ENCODE peak calls at places on chromosome 22, in six cellular contexts. A is stomach, W is transverse colon, N is ovary, K is body of pancreas, Y is HepG2. C is an unnamed sample.
A peak's percentile ranks its signal among the peaks of the same experiment; 100 is the strongest.

GRCh38 chr22:22721681-22722309 is 77.4 kb downstream of the GGTLC2 start:
- DNase-seq in A (no peak), W (no peak), N (peak; percentile 63), K (no peak), Y (no peak), C (no peak)

GRCh38 chr22:44192098-44192810 is 11.5 kb downstream of the PARVG start:
- DNase-seq in A (no peak), W (no peak), N (peak; percentile 18), K (no peak), Y (no peak), C (peak; percentile 72)

GRCh38 chr22:22047776-22048175 is 65.2 kb upstream of the TOP3B start:
- DNase-seq in A (no peak), W (no peak), N (no peak), K (no peak), Y (no peak), C (no peak)

GRCh38 chr22:50656122-50657070 is 16.2 kb upstream of the SHANK3 start:
- DNase-seq in A (no peak), W (no peak), N (no peak), K (no peak), Y (peak; percentile 58), C (no peak)

GRCh38 chr22:50540352-50540751 is 5.3 kb upstream of the KLHDC7B start:
- DNase-seq in A (no peak), W (no peak), N (no peak), K (no peak), Y (no peak), C (no peak)

GRCh38 chr22:48104786-48105185 is 1342.3 kb downstream of the TBC1D22A start:
- DNase-seq in A (peak; percentile 9), W (no peak), N (no peak), K (no peak), Y (no peak), C (peak; percentile 50)

GRCh38 chr22:43928418-43929307 is 5.1 kb downstream of the PNPLA3 start:
- DNase-seq in A (no peak), W (no peak), N (no peak), K (no peak), Y (no peak), C (no peak)

GRCh38 chr22:48592066-48592345 is 1235.7 kb downstream of the BRD1 start:
- DNase-seq in A (no peak), W (no peak), N (no peak), K (no peak), Y (no peak), C (no peak)

GRCh38 chr22:25709758-25710157 is 32.2 kb upstream of the MYO18B start:
- DNase-seq in A (no peak), W (no peak), N (no peak), K (no peak), Y (no peak), C (no peak)

GRCh38 chr22:43782448-43782847 is 29.7 kb downstream of the EFCAB6 start:
- DNase-seq in A (no peak), W (no peak), N (no peak), K (no peak), Y (no peak), C (no peak)

GRCh38 chr22:42807185-42807584 is 49.9 kb downstream of the ARFGAP3 start:
- DNase-seq in A (no peak), W (no peak), N (no peak), K (peak; percentile 7), Y (no peak), C (peak; percentile 68)

GRCh38 chr22:25777870-25778269 is 35.9 kb downstream of the MYO18B start:
- DNase-seq in A (no peak), W (no peak), N (no peak), K (no peak), Y (peak; percentile 41), C (no peak)

GRCh38 chr22:33073989-33074391 is 15.8 kb upstream of the SYN3 start:
- DNase-seq in A (no peak), W (no peak), N (no peak), K (no peak), Y (no peak), C (no peak)

GRCh38 chr22:50506611-50507420 is 686 bp downstream of the LMF2 start:
- DNase-seq in A (no peak), W (no peak), N (peak; percentile 70), K (peak; percentile 66), Y (no peak), C (no peak)

GRCh38 chr22:49295465-49295743 is 532.3 kb downstream of the BRD1 start:
- DNase-seq in A (peak; percentile 8), W (no peak), N (no peak), K (no peak), Y (no peak), C (peak; percentile 61)

GRCh38 chr22:42500164-42500835 is 19.3 kb downstream of the RRP7A start:
- DNase-seq in A (peak; percentile 89), W (peak; percentile 92), N (peak; percentile 95), K (peak; percentile 90), Y (no peak), C (peak; percentile 95)

GRCh38 chr22:23240639-23241389 is 60.5 kb downstream of the BCR start:
- DNase-seq in A (peak; percentile 31), W (no peak), N (no peak), K (no peak), Y (no peak), C (no peak)

GRCh38 chr22:44295406-44295805 is 17.3 kb downstream of the SHISAL1 start:
- DNase-seq in A (no peak), W (no peak), N (no peak), K (no peak), Y (no peak), C (no peak)

GRCh38 chr22:49966716-49967332 is 6.3 kb downstream of the PIM3 start:
- DNase-seq in A (peak; percentile 66), W (peak; percentile 51), N (peak; percentile 55), K (peak; percentile 38), Y (peak; percentile 80), C (peak; percentile 52)

GRCh38 chr22:32985899-32986772 is 72.0 kb downstream of the SYN3 start:
- DNase-seq in A (peak; percentile 58), W (peak; percentile 67), N (peak; percentile 69), K (peak; percentile 64), Y (peak; percentile 70), C (peak; percentile 81)

GRCh38 chr22:23574371-23574811 is 5.7 kb downstream of the IGLL1 start:
- DNase-seq in A (no peak), W (no peak), N (no peak), K (no peak), Y (no peak), C (no peak)

GRCh38 chr22:32823024-32823730 is 21.7 kb downstream of the TIMP3 start:
- DNase-seq in A (peak; percentile 53), W (peak; percentile 45), N (no peak), K (peak; percentile 43), Y (peak; percentile 62), C (no peak)

GRCh38 chr22:17217179-17217578 is 2.1 kb downstream of the ADA2 start:
- DNase-seq in A (no peak), W (no peak), N (no peak), K (no peak), Y (no peak), C (no peak)

GRCh38 chr22:50045211-50046018 is 12.7 kb downstream of the TTLL8 start:
- DNase-seq in A (no peak), W (no peak), N (no peak), K (no peak), Y (no peak), C (no peak)

GRCh38 chr22:49788492-49788891 is 39.2 kb downstream of the BRD1 start:
- DNase-seq in A (peak; percentile 44), W (peak; percentile 56), N (peak; percentile 39), K (no peak), Y (no peak), C (peak; percentile 92)

GRCh38 chr22:24951942-24952836 is at the start of gene KIAA1671:
- DNase-seq in A (peak; percentile 91), W (peak; percentile 91), N (peak; percentile 94), K (peak; percentile 91), Y (peak; percentile 86), C (peak; percentile 94)

DNA sequence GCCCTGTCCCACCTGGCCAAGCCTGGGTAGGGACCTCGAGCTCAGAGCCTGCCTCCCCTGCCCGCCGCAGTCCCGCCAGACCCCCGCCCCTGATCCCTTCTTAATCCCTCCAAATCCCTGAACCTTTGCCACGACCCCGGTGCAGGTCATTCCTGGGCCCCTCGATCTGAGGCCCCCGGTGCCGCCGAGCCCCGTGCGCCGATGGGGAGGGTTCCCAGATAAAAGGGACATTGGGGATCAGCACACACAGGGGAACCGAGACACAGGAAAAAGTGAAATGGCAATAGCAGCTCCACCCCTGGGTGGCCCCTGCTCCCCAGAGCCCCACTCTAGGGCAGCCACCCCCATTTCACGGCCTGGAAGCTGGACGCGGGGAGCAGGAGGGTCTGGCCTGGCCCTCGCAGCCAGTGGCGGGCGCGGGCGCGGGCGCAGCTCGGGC is 1.3 kb upstream of the WNT7B start:
- DNase-seq in A (no peak), W (no peak), N (no peak), K (no peak), Y (no peak), C (no peak)
- H3K4me3 ChIP-seq in A (peak overlapping the region; percentile 72), W (no peak overlapping the region), N (peak overlapping the region; percentile 45), K (no peak overlapping the region), Y (no peak overlapping the region), C (no peak overlapping the region)

GRCh38 chr22:27255580-27255979 is 546.0 kb downstream of the MN1 start:
- DNase-seq in A (no peak), W (no peak), N (no peak), K (no peak), Y (no peak), C (no peak)

GRCh38 chr22:27258773-27259172 is 542.8 kb downstream of the MN1 start:
- DNase-seq in A (no peak), W (no peak), N (no peak), K (no peak), Y (no peak), C (no peak)

GRCh38 chr22:27259390-27259789 is 542.2 kb downstream of the MN1 start:
- DNase-seq in A (no peak), W (no peak), N (no peak), K (no peak), Y (no peak), C (no peak)

GRCh38 chr22:27260087-27260730 is 541.3 kb downstream of the MN1 start:
- DNase-seq in A (no peak), W (no peak), N (no peak), K (no peak), Y (no peak), C (no peak)

DNA sequence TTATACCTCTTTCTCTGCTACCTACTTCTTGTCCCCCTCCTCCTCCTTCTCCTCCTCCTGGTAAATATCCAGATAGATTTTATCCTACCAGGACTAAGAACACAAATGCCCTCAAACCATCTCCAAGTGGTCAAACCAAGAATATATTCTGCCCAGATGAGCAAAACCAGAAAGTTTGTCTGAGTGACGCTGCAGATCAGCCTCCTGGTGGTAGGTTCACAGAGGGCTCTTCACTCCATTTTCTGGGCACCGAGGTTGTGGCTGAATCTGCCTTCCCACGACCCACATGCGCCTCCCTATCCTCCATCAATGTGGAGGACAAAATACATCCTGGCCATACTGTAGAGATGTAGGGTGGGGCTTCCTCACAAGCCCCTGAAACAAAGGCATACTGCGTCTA is 543.6 kb downstream of the MN1 start:
- DNase-seq in A (no peak), W (no peak), N (no peak), K (no peak), Y (no peak), C (no peak)
- TF ChIP-seq CTCF in A (no peak), W (no peak), N (no peak), K (no peak), Y (no peak), C (no peak)

GRCh38 chr22:28442264-28442950 is 237.2 kb downstream of the TTC28 start:
- DNase-seq in A (peak; percentile 85), W (peak; percentile 78), N (peak; percentile 87), K (peak; percentile 81), Y (peak; percentile 74), C (peak; percentile 91)
- TF ChIP-seq POLR2A in A (no peak), W (no peak), N (no peak), K (no peak), Y (no peak), C (no peak)

GRCh38 chr22:39296981-39297489 is 22.4 kb downstream of the RPL3 start:
- DNase-seq in A (no peak), W (no peak), N (peak; percentile 57), K (no peak), Y (no peak), C (no peak)
- H3K4me3 ChIP-seq in A (no peak overlapping the region), W (no peak overlapping the region), N (no peak overlapping the region), K (no peak overlapping the region), Y (peak overlapping the region; percentile 26), C (no peak overlapping the region)

C was measured in lower leg skin.